ENCODE peak calls at places on chromosomes 1 and 21, in four cellular contexts. Q is AG09309, Y is LHCN-M2, O is HFFc6. U is an unnamed sample.

GRCh38 chr21:45886610-45887026 is 95.0 kb upstream of the COL6A1 start:
- DNase-seq in Q (no peak), Y (no peak), O (no peak), U (no peak)

GRCh38 chr1:232531291-232531690 is 98.6 kb downstream of the SIPA1L2 start:
- DNase-seq in Q (no peak), Y (no peak), O (no peak), U (no peak)

GRCh38 chr1:153251562-153251961 is 7.9 kb upstream of the LORICRIN start:
- DNase-seq in Q (no peak), Y (no peak), O (no peak), U (no peak)

GRCh38 chr1:77592906-77593305 is 89.6 kb downstream of the ZZZ3 start:
- DNase-seq in Q (no peak), Y (no peak), O (no peak), U (no peak)

GRCh38 chr1:24089743-24090555 is 22.0 kb downstream of the MYOM3 start:
- DNase-seq in Q (no peak), Y (no peak), O (no peak), U (no peak)

GRCh38 chr1:94095112-94095637 is 25.8 kb downstream of the ABCA4 start:
- DNase-seq in Q (no peak), Y (peak), O (peak), U (peak)

GRCh38 chr21:27954806-27955205 is 987.9 kb upstream of the ADAMTS5 start:
- DNase-seq in Q (peak), Y (no peak), O (peak), U (peak)

GRCh38 chr1:200153277-200154055 is 126.0 kb downstream of the NR5A2 start:
- DNase-seq in Q (no peak), Y (no peak), O (no peak), U (no peak)

GRCh38 chr1:155976062-155976912 is 2.1 kb downstream of the ARHGEF2 start:
- DNase-seq in Q (no peak), Y (peak), O (peak), U (no peak)

GRCh38 chr1:27868932-27869718 is 3.2 kb upstream of the THEMIS2 start:
- DNase-seq in Q (no peak), Y (no peak), O (no peak), U (no peak)

GRCh38 chr1:93585059-93585966 is 96.3 kb downstream of the BCAR3 start:
- DNase-seq in Q (no peak), Y (no peak), O (peak), U (no peak)

U was measured in skeletal muscle cell.